ENCODE peak calls at places on chromosomes 1 and 21, in four cellular contexts. T is stimulated activated CD4-positive, alpha-beta T cell treated with anti-CD3 and anti-CD28 coated beads, Interleukin-1b, Interleukin-23, amount 100 ng/mL, for 1 hour; W is naive thymus-derived CD8-positive, alpha-beta T cell; S is HTR-8/SVneo. F is an unnamed sample.

GRCh38 chr1:115565789-115566188 is 76.0 kb upstream of the VANGL1 start:
- DNase-seq in T (no peak), W (no peak), S (no peak), F (no peak)

GRCh38 chr1:216464489-216464888 is 41.2 kb upstream of the USH2A start:
- DNase-seq in T (no peak), W (no peak), S (peak; percentile 38), F (no peak)

GRCh38 chr1:110615548-110616130 is 9.5 kb upstream of the KCNA2 start:
- DNase-seq in T (no peak), W (peak; percentile 55), S (peak; percentile 50), F (peak; percentile 77)

GRCh38 chr1:107434379-107434728 is 293.5 kb downstream of the NTNG1 start:
- DNase-seq in T (no peak), W (no peak), S (no peak), F (no peak)

GRCh38 chr1:176656257-176656995 is 193.5 kb downstream of the PAPPA2 start:
- DNase-seq in T (no peak), W (no peak), S (no peak), F (no peak)

GRCh38 chr1:226596531-226597165 is 48.1 kb downstream of the STUM start:
- DNase-seq in T (no peak), W (no peak), S (no peak), F (no peak)

GRCh38 chr1:3948344-3948743 is 48.3 kb upstream of the C1orf174 start:
- DNase-seq in T (no peak), W (no peak), S (no peak), F (no peak)

GRCh38 chr1:184743062-184743756 is 11.4 kb downstream of the EDEM3 start:
- DNase-seq in T (no peak), W (peak; percentile 82), S (no peak), F (peak; percentile 81)

GRCh38 chr1:34984435-34985062 is 598 bp downstream of the TMEM35B start:
- DNase-seq in T (no peak), W (peak; percentile 8), S (peak; percentile 36), F (peak; percentile 18)

GRCh38 chr1:9844106-9844505 is 20.3 kb upstream of the CLSTN1 start:
- DNase-seq in T (no peak), W (no peak), S (no peak), F (no peak)

GRCh38 chr21:46099476-46099875 is 1.6 kb downstream of the COL6A2 start:
- DNase-seq in T (no peak), W (peak; percentile 26), S (no peak), F (no peak)